ENCODE peak calls at places on chromosome 21, in six cellular contexts. X is ELF-1; V is left ventricle myocardium inferior; B is progenitor cell of endocrine pancreas; E is activated CD4-positive, alpha-beta T cell treated with anti-CD3 and anti-CD28 coated beads, Interleukin-2, amount 50 U/mL, for 1 hour; N is activated naive CD8-positive, alpha-beta T cell treated with anti-CD3 and anti-CD28 coated beads for 36 hours. U is an unnamed sample.

GRCh38 chr21:13368200-13368599 is 241.4 kb upstream of the POTED start:
- DNase-seq in X (no peak), V (no peak), E (no peak), N (no peak), B (no peak), U (no peak)

GRCh38 chr21:20661221-20661620 is 337.0 kb upstream of the NCAM2 start:
- DNase-seq in X (peak; percentile 12), E (no peak), V (no peak), B (no peak), N (no peak), U (no peak)

GRCh38 chr21:44347911-44348451 is 5.4 kb upstream of the TRPM2 start:
- DNase-seq in E (no peak), X (no peak), V (no peak), N (no peak), B (no peak), U (no peak)

GRCh38 chr21:26124421-26124833 is 46.1 kb downstream of the APP start:
- DNase-seq in N (no peak), E (no peak), V (no peak), B (no peak), X (no peak), U (no peak)

GRCh38 chr21:45034556-45035476 is 39.6 kb upstream of the ADARB1 start:
- DNase-seq in X (no peak), N (no peak), B (no peak), V (no peak), E (no peak), U (no peak)

GRCh38 chr21:46183910-46184624 is at the start of gene SPATC1L:
- DNase-seq in X (no peak), N (no peak), V (peak; percentile 71), E (peak; percentile 21), B (no peak), U (peak; percentile 81)

GRCh38 chr21:46124926-46125845 is 27.3 kb downstream of the COL6A2 start:
- DNase-seq in X (no peak), E (no peak), N (no peak), B (peak; percentile 8), V (no peak), U (no peak)

GRCh38 chr21:26115899-26116298 is 54.7 kb downstream of the APP start:
- DNase-seq in N (no peak), E (no peak), X (no peak), V (no peak), B (no peak), U (peak; percentile 89)

GRCh38 chr21:14382486-14382834 is 486 bp downstream of the HSPA13 start:
- DNase-seq in E (no peak), N (no peak), B (no peak), X (no peak), V (no peak), U (no peak)

GRCh38 chr21:44916965-44917364 is 3.7 kb downstream of the ITGB2 start:
- DNase-seq in N (no peak), V (no peak), E (no peak), X (no peak), B (no peak), U (no peak)

GRCh38 chr21:37269481-37269880 is 2.3 kb upstream of the VPS26C start:
- DNase-seq in V (no peak), N (no peak), X (no peak), E (no peak), B (no peak), U (no peak)

GRCh38 chr21:42586406-42586805 is 67.0 kb upstream of the PDE9A start:
- DNase-seq in V (no peak), B (no peak), E (no peak), N (no peak), X (no peak), U (no peak)

GRCh38 chr21:44869860-44870747 is 3.4 kb downstream of the PTTG1IP start:
- DNase-seq in E (no peak), V (no peak), B (no peak), X (peak; percentile 91), N (no peak), U (no peak)

GRCh38 chr21:21559285-21560045 is 561.3 kb downstream of the NCAM2 start:
- DNase-seq in N (no peak), V (no peak), X (no peak), E (no peak), B (no peak), U (no peak)

GRCh38 chr21:29888437-29888836 is 51.4 kb downstream of the GRIK1 start:
- DNase-seq in E (no peak), N (no peak), B (no peak), V (no peak), X (no peak), U (no peak)

GRCh38 chr21:36661511-36662309 is 37.2 kb upstream of the SIM2 start:
- DNase-seq in N (no peak), B (no peak), E (no peak), V (no peak), X (peak; percentile 50), U (peak; percentile 49)

GRCh38 chr21:45263534-45263933 is 24.2 kb downstream of the POFUT2 start:
- DNase-seq in E (no peak), N (no peak), V (no peak), B (no peak), X (no peak), U (no peak)

GRCh38 chr21:35314896-35315582 is 265.9 kb upstream of the RUNX1 start:
- DNase-seq in N (no peak), V (no peak), B (no peak), E (no peak), X (no peak), U (no peak)

GRCh38 chr21:28089599-28090421 is 902.9 kb downstream of the LTN1 start:
- DNase-seq in V (peak; percentile 45), N (no peak), E (no peak), X (peak; percentile 52), B (no peak), U (no peak)

GRCh38 chr21:36260802-36261201 is 59.2 kb upstream of the MORC3 start:
- DNase-seq in N (no peak), X (no peak), B (no peak), E (no peak), V (no peak), U (no peak)

GRCh38 chr21:41932576-41933258 is 21.1 kb downstream of the C2CD2 start:
- DNase-seq in B (no peak), N (no peak), X (no peak), V (peak; percentile 51), E (no peak), U (no peak)

GRCh38 chr21:31873696-31874599 is 1.1 kb downstream of the HUNK start:
- DNase-seq in V (peak; percentile 33), N (peak; percentile 65), X (peak; percentile 65), E (peak; percentile 18), B (peak; percentile 86), U (no peak)

GRCh38 chr21:41631564-41632461 is 123.9 kb upstream of the TMPRSS2 start:
- DNase-seq in B (no peak), N (no peak), V (no peak), X (no peak), E (no peak), U (no peak)

GRCh38 chr21:45841033-45841432 is 140.5 kb upstream of the COL6A1 start:
- DNase-seq in N (no peak), E (no peak), B (no peak), X (no peak), V (no peak), U (no peak)

GRCh38 chr21:43306911-43307676 is 119.8 kb downstream of the SIK1 start:
- DNase-seq in B (no peak), X (no peak), E (no peak), V (peak; percentile 38), N (no peak), U (no peak)

GRCh38 chr21:43986544-43987451 is 25.3 kb upstream of the TRAPPC10 start:
- DNase-seq in E (no peak), X (no peak), V (no peak), N (no peak), B (no peak), U (peak; percentile 89)

GRCh38 chr21:45525153-45525909 is 16.9 kb downstream of the SLC19A1 start:
- DNase-seq in B (no peak), E (no peak), V (peak; percentile 79), X (no peak), N (no peak), U (no peak)

GRCh38 chr21:42624095-42624830 is 29.2 kb upstream of the PDE9A start:
- DNase-seq in X (no peak), E (no peak), B (no peak), N (no peak), V (no peak), U (no peak)

GRCh38 chr21:44456207-44456914 is 1.1 kb downstream of the LRRC3 start:
- DNase-seq in N (no peak), V (no peak), E (no peak), B (no peak), X (no peak), U (no peak)

GRCh38 chr21:42650441-42651421 is 2.7 kb upstream of the PDE9A start:
- DNase-seq in V (peak; percentile 10), E (no peak), X (no peak), N (no peak), B (no peak), U (no peak)

GRCh38 chr21:29155118-29155932 is 24.9 kb downstream of the MAP3K7CL start:
- DNase-seq in N (no peak), X (peak; percentile 74), B (no peak), E (no peak), V (peak; percentile 69), U (no peak)

GRCh38 chr21:39319251-39319756 is 5.9 kb upstream of the BRWD1 start:
- DNase-seq in N (no peak), V (peak; percentile 49), E (no peak), X (no peak), B (no peak), U (no peak)

GRCh38 chr21:15761508-15762100 is 31.8 kb downstream of the USP25 start:
- DNase-seq in E (no peak), B (no peak), V (no peak), X (no peak), N (no peak), U (no peak)

GRCh38 chr21:43758811-43759210 is 17.3 kb downstream of the CSTB start:
- DNase-seq in V (no peak), N (no peak), E (no peak), X (no peak), B (no peak), U (no peak)

GRCh38 chr21:29805110-29805509 is 134.7 kb downstream of the GRIK1 start:
- DNase-seq in V (no peak), E (no peak), N (no peak), B (no peak), X (no peak), U (no peak)

GRCh38 chr21:42406846-42407245 is 3.1 kb downstream of the UBASH3A start:
- DNase-seq in V (no peak), N (no peak), E (no peak), X (no peak), B (no peak), U (no peak)

GRCh38 chr21:46122241-46122671 is 24.3 kb downstream of the COL6A2 start:
- DNase-seq in B (peak; percentile 3), E (no peak), X (no peak), N (no peak), V (peak; percentile 14), U (no peak)

U was measured in globus pallidus.